ENCODE peak calls at places on chromosomes 11 and 22, in six cellular contexts. H is PC-9, J is A673, Z is endothelial cell of umbilical vein, E is cardiac muscle cell, K is H7. S is an unnamed sample. For H3K36me3, the result is how much of the 10 kb centered on the place peaks cover.

GRCh38 chr22:26800858-26801257 is 143.5 kb downstream of the MIAT start:
- DNase-seq in E (peak), K (peak), J (no peak), Z (no peak), H (no peak), S (peak)

GRCh38 chr11:128830836-128831780 is 36.0 kb downstream of the KCNJ1 start:
- DNase-seq in E (peak), J (peak), Z (peak), K (peak), H (peak), S (peak)

GRCh38 chr11:69138265-69138664 is 17.5 kb upstream of the SMIM38 start:
- DNase-seq in J (no peak), K (no peak), Z (no peak), E (no peak), H (peak), S (no peak)

GRCh38 chr22:36762687-36763260 is 13.1 kb downstream of the IFT27 start:
- DNase-seq in J (no peak), K (peak), H (no peak), Z (no peak), E (no peak), S (no peak)

GRCh38 chr22:46043816-46044717 is 67.1 kb upstream of the WNT7B start:
- DNase-seq in K (peak), H (no peak), E (no peak), J (peak), Z (peak), S (no peak)

GRCh38 chr11:117172678-117173421 is 5.7 kb upstream of the SIDT2 start:
- DNase-seq in J (no peak), Z (peak), E (no peak), K (no peak), H (no peak), S (no peak)

GRCh38 chr11:21975242-21975641 is 217.6 kb upstream of the ANO5 start:
- DNase-seq in Z (no peak), J (no peak), E (no peak), K (no peak), H (no peak), S (no peak)

GRCh38 chr11:118691926-118692830 is 12.7 kb upstream of the TREH start:
- DNase-seq in Z (no peak), J (no peak), H (peak), K (peak), E (no peak), S (peak)

GRCh38 chr22:46079093-46079860 is 71.0 kb upstream of the PPARA start:
- DNase-seq in J (peak), H (no peak), Z (no peak), E (no peak), K (no peak), S (no peak)

GRCh38 chr22:44545773-44546172 is 47.7 kb upstream of the RTL6 start:
- DNase-seq in K (no peak), Z (no peak), J (no peak), E (no peak), H (no peak), S (no peak)

GRCh38 chr11:9859491-9860305 is 195.8 kb downstream of the SWAP70 start:
- DNase-seq in E (no peak), K (no peak), J (no peak), Z (peak), H (no peak), S (peak)

GRCh38 chr11:77136784-77137420 is 8.9 kb downstream of the MYO7A start:
- DNase-seq in K (no peak), J (no peak), Z (no peak), H (no peak), E (no peak), S (no peak)

GRCh38 chr11:80455818-80456217 is 1015.0 kb upstream of the TENM4 start:
- DNase-seq in Z (no peak), K (no peak), H (no peak), J (no peak), E (no peak), S (no peak)

GRCh38 chr11:9399466-9399865 is 15.0 kb downstream of the IPO7 start:
- DNase-seq in E (no peak), H (no peak), K (no peak), J (no peak), Z (no peak), S (no peak)

GRCh38 chr22:40950888-40951794 is at the start of gene RBX1:
- DNase-seq in K (peak), J (peak), Z (peak), E (peak), H (peak), S (peak)

GRCh38 chr11:19737575-19737974 is 24.9 kb downstream of the NAV2 start:
- DNase-seq in H (no peak), Z (no peak), K (no peak), J (no peak), E (no peak), S (no peak)

GRCh38 chr11:79626135-79626748 is 185.4 kb upstream of the TENM4 start:
- DNase-seq in K (no peak), E (no peak), Z (no peak), J (no peak), H (no peak), S (no peak)

GRCh38 chr22:29032584-29032983 is 29.0 kb downstream of the C22orf31 start:
- DNase-seq in Z (peak), H (peak), E (no peak), J (no peak), K (no peak), S (no peak)

GRCh38 chr11:36075053-36075452 is 131.2 kb downstream of the LDLRAD3 start:
- DNase-seq in J (peak), K (no peak), E (no peak), H (no peak), Z (peak), S (no peak)

GRCh38 chr11:68831124-68831523 is 10.6 kb downstream of the CPT1A start:
- DNase-seq in E (no peak), J (no peak), H (no peak), Z (no peak), K (peak), S (no peak)

DNA sequence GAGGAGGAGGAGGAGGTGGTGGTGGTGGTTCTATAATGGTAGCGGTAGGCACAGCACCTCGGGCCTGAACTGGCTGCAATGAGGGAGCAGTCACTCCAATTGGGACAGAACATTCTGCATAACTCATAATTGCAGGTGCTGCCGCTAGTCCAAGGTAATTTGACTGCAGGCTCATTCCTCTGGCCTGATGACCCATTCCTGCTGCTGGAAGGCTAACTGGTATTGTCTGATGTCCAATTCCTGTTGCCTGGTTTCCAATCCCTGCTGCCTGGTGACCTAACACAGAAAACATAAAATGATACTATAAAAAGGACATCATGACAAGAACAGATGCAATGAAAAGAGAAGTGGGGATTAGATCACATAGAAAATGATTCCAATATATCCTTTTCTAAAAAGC is 7.9 kb upstream of the AGBL2 start:
- DNase-seq in H (no peak), E (no peak), Z (no peak), K (no peak), J (no peak), S (no peak)
- H3K36me3 ChIP-seq in H (half or more), E (half or more), Z (under half), K (under half), J (half or more), S (half or more)

GRCh38 chr22:24067587-24068376 is 56.7 kb downstream of the CABIN1 start:
- DNase-seq in K (no peak), J (no peak), H (no peak), Z (no peak), E (no peak), S (no peak)
- H3K36me3 ChIP-seq in K (under half), J (under half), H (under half), Z (half or more), E (under half), S (under half)

GRCh38 chr22:49814164-49814686 is 13.4 kb downstream of the BRD1 start:
- DNase-seq in K (no peak), H (no peak), J (no peak), E (no peak), Z (no peak), S (no peak)
- H3K36me3 ChIP-seq in K (under half), H (under half), J (under half), E (under half), Z (under half), S (half or more)

GRCh38 chr22:20779813-20780148 is 5.9 kb downstream of the SERPIND1 start:
- DNase-seq in H (peak), K (no peak), J (no peak), Z (peak), E (no peak), S (no peak)

GRCh38 chr22:20782083-20782482 is 8.2 kb downstream of the SERPIND1 start:
- DNase-seq in K (no peak), J (no peak), E (no peak), Z (no peak), H (no peak), S (no peak)

GRCh38 chr22:20783300-20783673 is 9.4 kb downstream of the SERPIND1 start:
- DNase-seq in Z (no peak), E (no peak), K (no peak), J (no peak), H (no peak), S (no peak)

GRCh38 chr22:20782601-20783299 is 8.8 kb downstream of the SERPIND1 start:
- DNase-seq in J (no peak), E (no peak), Z (peak), H (no peak), K (no peak), S (no peak)

DNA sequence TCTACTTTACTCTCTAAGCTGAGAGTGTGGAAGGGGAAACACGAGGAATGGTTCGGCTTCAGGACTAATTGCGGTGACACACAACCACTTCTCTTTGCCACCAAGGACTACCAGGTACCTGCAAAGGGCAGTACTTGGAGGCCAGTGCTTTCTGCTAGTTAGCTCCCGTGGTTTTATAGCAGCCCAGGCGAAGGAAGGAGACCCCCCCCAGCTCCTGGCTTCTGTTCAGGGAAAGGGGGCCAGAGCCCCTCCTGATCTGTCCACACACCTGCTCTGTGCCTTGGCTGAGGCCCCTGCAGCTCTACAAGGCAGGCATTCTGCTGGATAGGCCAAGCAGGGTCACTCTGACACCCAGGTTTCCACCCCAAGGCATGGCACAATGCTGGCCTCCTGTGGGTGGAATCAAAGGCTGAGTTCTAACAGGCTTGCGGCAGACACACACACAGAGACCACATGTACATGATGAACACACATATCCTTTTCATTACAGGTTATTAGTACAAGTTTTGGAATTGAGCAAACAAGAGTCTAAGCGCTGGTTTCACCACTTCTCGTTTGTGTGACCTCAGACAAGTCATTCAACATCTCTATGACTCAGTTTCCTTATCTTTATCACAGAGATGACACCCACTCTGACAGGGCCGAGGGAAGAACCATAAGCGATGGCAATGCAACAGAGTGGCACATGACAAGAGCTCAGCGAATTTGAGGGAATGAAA is 7.5 kb downstream of the SERPIND1 start:
- DNase-seq in Z (no peak), H (no peak), K (no peak), E (no peak), J (no peak), S (no peak)
- H3K36me3 ChIP-seq in Z (under half), H (under half), K (under half), E (under half), J (under half), S (under half)

S was measured in SJCRH30.